ENCODE peak calls at places on chromosomes 12 and 14, in nine cellular contexts. S is A549, K is endothelial cell of umbilical vein, Y is adrenal gland, F is NT2/D1, X is stomach, B is endodermal cell, U is heart left ventricle, W is GM23248. L is an unnamed sample. For H3K4me1, the result is how much of the 10 kb centered on the place peaks cover.

GRCh38 chr12:14157129-14157747 is 175.8 kb upstream of the GRIN2B start:
- DNase-seq in X (no peak), B (no peak), W (no peak), K (no peak), Y (no peak), S (no peak), F (no peak), U (no peak), L (no peak)

GRCh38 chr12:57629897-57630471 is 3.0 kb downstream of the B4GALNT1 start:
- DNase-seq in B (peak), X (no peak), S (no peak), F (no peak), Y (no peak), W (no peak), K (no peak), U (no peak), L (no peak)

GRCh38 chr14:30225171-30225570 is 297.5 kb upstream of the PRKD1 start:
- DNase-seq in B (no peak), X (no peak), S (no peak), W (no peak), K (peak), Y (no peak), F (no peak), U (no peak), L (no peak)

GRCh38 chr14:96797943-96798349 is 764 bp downstream of the VRK1 start:
- DNase-seq in S (peak), B (no peak), K (peak), W (peak), U (no peak), F (no peak), X (no peak), Y (no peak), L (no peak)

GRCh38 chr14:75876526-75876925 is 105.3 kb downstream of the TGFB3 start:
- DNase-seq in B (no peak), U (no peak), F (no peak), W (no peak), Y (no peak), S (no peak), K (no peak), X (no peak), L (no peak)

GRCh38 chr14:93939304-93940229 is 12.4 kb downstream of the FAM181A start:
- DNase-seq in W (peak), K (peak), S (peak), X (peak), U (peak), F (peak), B (peak), Y (peak), L (peak)

GRCh38 chr12:92462527-92462926 is 240.3 kb upstream of the PLEKHG7 start:
- DNase-seq in B (no peak), W (no peak), F (no peak), X (no peak), U (no peak), Y (no peak), K (no peak), S (no peak), L (no peak)

GRCh38 chr14:60642790-60643397 is 6.4 kb downstream of the SIX1 start:
- DNase-seq in B (peak), F (no peak), U (no peak), K (no peak), X (no peak), Y (no peak), W (no peak), S (no peak), L (no peak)

GRCh38 chr12:45622210-45622937 is 107.1 kb upstream of the ARID2 start:
- DNase-seq in S (no peak), U (no peak), W (no peak), B (no peak), F (no peak), X (no peak), Y (no peak), K (no peak), L (no peak)

GRCh38 chr12:64193931-64194330 is 28.2 kb downstream of the KICS2 start:
- DNase-seq in Y (no peak), K (no peak), F (no peak), B (no peak), U (no peak), W (no peak), X (no peak), S (no peak), L (no peak)

GRCh38 chr14:99430491-99430890 is 50.2 kb downstream of the SETD3 start:
- DNase-seq in Y (no peak), X (peak), W (peak), F (no peak), U (peak), S (peak), K (peak), B (peak), L (peak)

GRCh38 chr12:116346751-116347150 is 69.3 kb upstream of the MED13L start:
- DNase-seq in B (no peak), W (peak), F (no peak), S (peak), Y (peak), K (peak), U (no peak), X (no peak), L (peak)

GRCh38 chr12:27462151-27462694 is 15.7 kb downstream of the SMCO2 start:
- DNase-seq in K (peak), U (no peak), B (no peak), X (no peak), S (no peak), W (peak), F (no peak), Y (no peak), L (no peak)

GRCh38 chr12:106245767-106246166 is 2.1 kb downstream of the CKAP4 start:
- DNase-seq in B (peak), F (no peak), S (peak), Y (peak), U (peak), X (peak), K (peak), W (peak), L (peak)

GRCh38 chr14:99137001-99137700 is 134.8 kb downstream of the BCL11B start:
- DNase-seq in S (no peak), W (no peak), B (peak), K (no peak), U (no peak), F (no peak), Y (peak), X (peak), L (no peak)

GRCh38 chr12:95970905-95971304 is 25.2 kb downstream of the HAL start:
- DNase-seq in W (peak), S (no peak), F (peak), X (no peak), U (no peak), Y (no peak), K (no peak), B (peak), L (no peak)

GRCh38 chr14:92563359-92563758 is 49.8 kb downstream of the RIN3 start:
- DNase-seq in F (no peak), S (no peak), X (no peak), Y (no peak), B (no peak), W (peak), K (no peak), U (no peak), L (no peak)

GRCh38 chr14:101665478-101666078 is 95.9 kb upstream of the PPP2R5C start:
- DNase-seq in Y (peak), W (peak), S (peak), U (no peak), B (peak), X (no peak), F (peak), K (peak), L (peak)

GRCh38 chr12:84697141-84697540 is 215.5 kb downstream of the SLC6A15 start:
- DNase-seq in K (no peak), B (no peak), W (peak), X (no peak), U (no peak), S (no peak), F (no peak), Y (no peak), L (no peak)

GRCh38 chr12:94769746-94770396 is 119.5 kb upstream of the TMCC3 start:
- DNase-seq in S (no peak), K (no peak), F (no peak), B (no peak), W (no peak), U (no peak), Y (no peak), X (no peak), L (no peak)

GRCh38 chr14:70359076-70359424 is 433 bp downstream of the COX16 start:
- DNase-seq in K (no peak), X (peak), W (peak), Y (no peak), U (no peak), F (no peak), S (no peak), B (no peak), L (no peak)

GRCh38 chr12:102702447-102703114 is 214.5 kb downstream of the PAH start:
- DNase-seq in U (peak), F (peak), Y (peak), W (peak), K (peak), B (peak), S (peak), X (peak), L (peak)

GRCh38 chr14:22980672-22981089 is 1.7 kb downstream of the AJUBA start:
- DNase-seq in F (no peak), U (peak), S (peak), W (peak), X (peak), K (no peak), B (peak), Y (no peak), L (peak)

GRCh38 chr12:100830003-100830795 is 35.6 kb downstream of the ANO4 start:
- DNase-seq in U (no peak), Y (no peak), K (no peak), B (peak), X (no peak), W (no peak), S (no peak), F (no peak), L (no peak)

GRCh38 chr12:76720068-76720467 is 43.8 kb upstream of the ZDHHC17 start:
- DNase-seq in X (no peak), W (peak), F (no peak), S (no peak), Y (no peak), B (no peak), K (no peak), U (no peak), L (no peak)

GRCh38 chr14:93115920-93116675 is at the start of gene ITPK1:
- DNase-seq in X (peak), S (peak), B (peak), F (no peak), K (peak), Y (peak), W (peak), U (peak), L (peak)

GRCh38 chr12:6699989-6700645 is 498 bp downstream of the PIANP start:
- DNase-seq in Y (no peak), U (no peak), W (peak), S (no peak), B (peak), F (peak), X (no peak), K (no peak), L (no peak)

GRCh38 chr12:14979468-14979867 is 6.6 kb downstream of the PDE6H start:
- DNase-seq in S (no peak), W (no peak), U (no peak), X (no peak), F (no peak), B (no peak), Y (no peak), K (no peak), L (no peak)

GRCh38 chr14:23306412-23307145 is at the start of gene BCL2L2:
- DNase-seq in K (peak), X (peak), Y (peak), B (peak), S (peak), W (peak), U (peak), F (peak), L (peak)

GRCh38 chr12:124516850-124517249 is 50.6 kb downstream of the NCOR2 start:
- DNase-seq in F (no peak), S (no peak), X (no peak), B (no peak), Y (no peak), K (no peak), U (no peak), W (no peak), L (no peak)

GRCh38 chr12:124520258-124520657 is 47.2 kb downstream of the NCOR2 start:
- DNase-seq in F (no peak), K (peak), B (no peak), Y (peak), X (peak), S (peak), U (no peak), W (peak), L (no peak)

GRCh38 chr12:124519741-124520140 is 47.7 kb downstream of the NCOR2 start:
- DNase-seq in U (no peak), Y (no peak), F (no peak), K (no peak), W (no peak), S (no peak), B (no peak), X (no peak), L (no peak)

GRCh38 chr12:124517260-124518050 is 50.0 kb downstream of the NCOR2 start:
- DNase-seq in W (peak), X (peak), B (no peak), F (no peak), S (peak), U (peak), Y (peak), K (peak), L (peak)

DNA sequence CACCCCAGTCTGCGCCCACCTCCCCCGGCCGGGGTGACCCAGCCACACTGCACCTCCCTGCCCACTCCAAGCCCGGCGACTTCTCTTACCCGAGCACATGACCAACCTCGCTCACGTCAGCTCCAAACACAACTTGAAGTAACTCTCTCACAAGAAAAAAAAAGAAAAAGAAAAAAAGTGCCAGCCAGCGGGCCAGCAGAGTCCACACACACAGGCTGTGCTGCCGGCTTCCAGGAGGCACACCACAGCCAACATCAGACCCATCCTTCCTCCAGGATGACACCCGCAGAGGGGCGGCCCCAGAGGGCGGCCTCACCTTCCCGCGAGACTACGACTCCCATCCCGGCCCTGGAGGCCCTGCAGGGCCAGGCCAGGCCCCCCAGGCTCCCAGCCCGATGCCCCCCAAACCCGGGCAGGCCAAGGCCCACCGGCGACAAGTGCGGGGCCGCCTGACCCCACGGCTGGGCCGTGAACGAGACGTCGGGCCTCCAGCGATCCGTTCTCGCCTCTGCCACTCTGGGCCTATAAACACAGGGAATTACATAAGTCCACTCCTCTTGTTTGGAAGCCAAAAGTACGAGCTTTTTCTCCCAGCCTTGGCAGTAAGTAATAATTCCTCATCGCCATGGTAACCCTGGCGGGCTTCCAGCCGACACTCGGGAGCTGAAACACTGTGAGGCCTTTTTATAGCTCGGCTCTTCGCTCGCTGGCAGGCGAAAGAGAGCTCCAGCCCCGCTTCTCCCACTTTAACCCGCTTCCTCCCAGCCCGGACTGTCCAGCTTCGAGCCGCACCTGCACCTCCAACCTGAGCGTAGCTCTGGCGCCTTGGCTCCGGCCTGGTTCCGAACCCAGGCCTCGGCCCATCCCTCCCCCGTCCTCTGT is 49.1 kb downstream of the NCOR2 start:
- DNase-seq in W (peak), U (peak), B (peak), K (peak), F (no peak), X (peak), Y (peak), S (peak), L (peak)
- H3K4me1 ChIP-seq in W (under half), U (half or more), B (under half), K (half or more), F (under half), X (half or more), Y (half or more), S (half or more), L (under half)

GRCh38 chr14:103880986-103881926 is 33.9 kb upstream of the PPP1R13B start:
- DNase-seq in B (no peak), U (peak), X (peak), F (no peak), K (peak), S (no peak), Y (peak), W (no peak), L (peak)

GRCh38 chr14:103879570-103880333 is 32.4 kb upstream of the PPP1R13B start:
- DNase-seq in X (peak), Y (peak), K (no peak), S (peak), U (no peak), B (peak), F (no peak), W (peak), L (peak)

GRCh38 chr14:103878180-103878579 is 30.8 kb upstream of the PPP1R13B start:
- DNase-seq in F (no peak), S (no peak), W (no peak), X (no peak), U (no peak), B (no peak), Y (no peak), K (no peak), L (no peak)

GRCh38 chr14:103880334-103880985 is 33.1 kb upstream of the PPP1R13B start:
- DNase-seq in S (peak), B (no peak), X (peak), U (peak), K (peak), F (no peak), Y (peak), W (peak), L (no peak)

DNA sequence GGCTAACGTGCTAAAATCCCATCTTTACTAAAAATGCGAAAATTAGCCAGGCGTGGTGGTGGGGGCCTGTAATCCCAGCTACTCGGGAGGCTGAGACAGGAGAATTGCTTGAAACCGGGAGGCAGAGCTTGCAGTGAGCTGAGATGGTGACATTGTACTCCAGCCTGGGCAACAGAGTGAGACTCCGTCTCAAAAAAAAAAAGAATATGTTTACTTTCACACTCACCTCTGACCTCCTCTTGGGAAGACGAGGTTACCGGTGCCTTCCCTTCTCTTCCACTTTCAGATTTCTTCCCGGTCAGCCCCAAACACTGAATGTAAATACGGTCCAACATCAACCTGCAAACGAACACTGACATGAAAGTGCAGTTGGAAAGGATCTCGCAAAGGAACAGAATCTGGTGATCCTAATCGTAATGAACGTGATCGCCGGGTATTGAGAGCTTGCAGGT is 31.8 kb upstream of the PPP1R13B start:
- DNase-seq in F (no peak), W (no peak), X (no peak), K (no peak), B (no peak), Y (no peak), S (no peak), U (no peak), L (peak)
- H3K4me1 ChIP-seq in F (under half), W (under half), X (under half), K (under half), B (under half), Y (under half), S (under half), U (under half), L (under half)

DNA sequence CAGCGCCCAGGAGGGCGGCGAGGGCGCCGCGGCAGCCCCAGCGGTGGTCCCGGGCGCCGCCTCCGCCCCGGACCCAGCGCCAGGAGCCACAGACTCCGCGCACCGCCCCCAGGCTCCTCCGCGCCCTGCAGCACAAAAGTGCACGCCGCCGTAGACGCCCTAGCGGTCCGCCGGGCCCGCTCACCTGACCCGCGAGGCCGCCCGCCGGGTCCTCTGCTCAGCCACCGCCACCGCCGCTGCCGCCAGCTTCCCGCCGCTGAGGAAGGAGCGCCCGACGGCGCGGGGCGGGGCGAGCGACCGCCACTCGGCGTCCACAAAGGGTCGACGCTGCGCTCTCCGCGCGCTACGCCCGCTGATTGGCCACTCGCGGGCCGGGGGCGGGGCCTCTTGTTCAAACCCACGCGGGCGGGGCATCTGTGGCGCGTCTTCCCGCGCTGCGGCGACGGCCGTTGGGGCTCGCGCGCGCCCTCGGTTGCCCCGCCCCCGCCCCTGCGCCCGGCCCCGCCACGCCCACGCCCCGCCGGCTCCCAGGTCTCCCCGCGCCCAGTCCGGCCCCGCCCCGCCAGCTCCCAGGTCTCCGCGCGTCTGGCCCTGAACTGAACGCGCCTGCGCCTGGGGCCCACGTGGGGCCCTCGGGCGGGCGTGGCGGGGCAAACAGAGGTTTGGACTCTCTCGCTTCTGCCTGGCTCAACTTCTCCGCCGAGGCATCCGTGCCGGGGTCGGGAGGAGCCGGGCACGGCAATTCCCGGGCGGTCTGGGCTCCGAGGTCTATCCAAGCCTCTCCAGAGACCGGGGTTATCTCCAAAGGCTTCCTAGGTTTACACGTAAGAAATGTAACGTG is at the start of gene CDCA4:
- DNase-seq in W (peak), X (peak), F (peak), U (peak), Y (peak), B (peak), K (peak), S (peak), L (peak)
- H3K4me1 ChIP-seq in W (under half), X (half or more), F (under half), U (under half), Y (under half), B (under half), K (half or more), S (half or more), L (under half)

DNA sequence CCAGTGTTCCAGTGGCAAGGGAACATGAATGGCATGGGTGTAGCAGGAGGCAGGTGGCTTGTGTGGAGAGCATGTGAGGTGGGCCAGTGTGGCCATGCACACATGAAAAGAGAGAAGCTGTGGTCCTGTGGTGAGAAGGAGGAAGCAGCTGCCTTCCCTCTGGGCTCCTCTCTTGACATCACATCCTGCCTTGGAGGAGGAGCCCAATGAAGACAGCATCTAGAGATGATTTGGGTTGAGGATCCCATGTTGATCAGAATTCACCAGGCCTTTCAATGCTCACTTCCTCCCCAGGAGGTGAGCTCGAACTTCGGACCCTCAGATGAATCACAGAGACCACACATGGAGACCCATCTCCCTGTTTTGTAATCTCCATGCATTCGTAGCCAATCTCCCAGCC is 82.6 kb downstream of the LRRC74A start:
- DNase-seq in B (no peak), W (no peak), K (no peak), Y (no peak), S (no peak), U (no peak), F (no peak), X (no peak), L (peak)
- H3K4me1 ChIP-seq in B (under half), W (under half), K (under half), Y (under half), S (half or more), U (under half), F (under half), X (under half), L (under half)

L was measured in small intestine.